ENCODE peak calls at places on chromosomes 12 and 14, in seven cellular contexts. I is A549, A is stomach, L is upper lobe of left lung, E is GM12878, W is ovary, H is suprapubic skin. Y is an unnamed sample.

GRCh38 chr14:35944847-35945246 is 118.7 kb downstream of the BRMS1L start:
- DNase-seq in I (peak; percentile 56), A (no peak), L (no peak), E (no peak), W (no peak), H (no peak), Y (no peak)

GRCh38 chr12:126353604-126354003 is 1288.4 kb downstream of the AACS start:
- DNase-seq in I (no peak), A (no peak), L (no peak), E (no peak), W (no peak), H (no peak), Y (no peak)

GRCh38 chr12:46698003-46698402 is 127.8 kb downstream of the SLC38A4 start:
- DNase-seq in I (no peak), A (no peak), L (no peak), E (no peak), W (no peak), H (no peak), Y (no peak)

GRCh38 chr12:52216107-52216506 is 16.9 kb upstream of the KRT7 start:
- DNase-seq in I (no peak), A (no peak), L (peak; percentile 20), E (no peak), W (no peak), H (no peak), Y (no peak)

GRCh38 chr14:91861091-91861490 is 6.2 kb downstream of the TC2N start:
- DNase-seq in I (no peak), A (no peak), L (no peak), E (no peak), W (no peak), H (no peak), Y (no peak)

GRCh38 chr14:100656996-100657395 is 69.7 kb upstream of the DLK1 start:
- DNase-seq in I (no peak), A (no peak), L (no peak), E (no peak), W (no peak), H (no peak), Y (no peak)

GRCh38 chr14:54893151-54893760 is 9.4 kb downstream of the GCH1 start:
- DNase-seq in I (peak; percentile 56), A (no peak), L (peak; percentile 24), E (no peak), W (no peak), H (no peak), Y (peak; percentile 87)

GRCh38 chr14:81247271-81247766 is 26.6 kb upstream of the GTF2A1 start:
- DNase-seq in I (no peak), A (peak; percentile 44), L (no peak), E (no peak), W (no peak), H (no peak), Y (no peak)

GRCh38 chr12:48773686-48774085 is 15.2 kb downstream of the ADCY6 start:
- DNase-seq in I (no peak), A (no peak), L (no peak), E (no peak), W (no peak), H (no peak), Y (no peak)

GRCh38 chr14:35121026-35121886 is 534 bp downstream of the PPP2R3C start:
- DNase-seq in I (no peak), A (no peak), L (no peak), E (no peak), W (no peak), H (no peak), Y (no peak)

GRCh38 chr12:129720618-129721017 is 183.2 kb downstream of the TMEM132D start:
- DNase-seq in I (no peak), A (no peak), L (no peak), E (no peak), W (no peak), H (no peak), Y (no peak)

GRCh38 chr12:119695034-119695433 is 27.1 kb downstream of the PRKAB1 start:
- DNase-seq in I (peak; percentile 21), A (no peak), L (no peak), E (no peak), W (no peak), H (no peak), Y (no peak)

GRCh38 chr14:20176330-20176729 is 14.4 kb upstream of the OR11G2 start:
- DNase-seq in I (no peak), A (no peak), L (no peak), E (no peak), W (no peak), H (no peak), Y (no peak)

GRCh38 chr12:21438643-21439042 is 1.2 kb downstream of the PYROXD1 start:
- DNase-seq in I (peak; percentile 25), A (no peak), L (no peak), E (no peak), W (no peak), H (no peak), Y (no peak)

GRCh38 chr12:50074936-50075807 is 10.0 kb upstream of the SMARCD1 start:
- DNase-seq in I (peak; percentile 86), A (peak; percentile 90), L (peak; percentile 86), E (peak; percentile 37), W (peak; percentile 87), H (peak; percentile 88), Y (peak; percentile 66)

GRCh38 chr12:82120901-82121300 is 237.3 kb downstream of the CCDC59 start:
- DNase-seq in I (no peak), A (no peak), L (no peak), E (no peak), W (no peak), H (no peak), Y (no peak)

GRCh38 chr14:105939810-105940508 is 413.6 kb downstream of the TMEM121 start:
- DNase-seq in I (no peak), A (peak; percentile 22), L (no peak), E (no peak), W (no peak), H (peak; percentile 49), Y (no peak)

GRCh38 chr12:115204957-115205754 is 521.2 kb upstream of the TBX3 start:
- DNase-seq in I (peak; percentile 48), A (no peak), L (no peak), E (no peak), W (no peak), H (no peak), Y (no peak)

GRCh38 chr12:50333441-50333840 is 50.1 kb upstream of the LIMA1 start:
- DNase-seq in I (no peak), A (no peak), L (no peak), E (no peak), W (no peak), H (no peak), Y (no peak)

GRCh38 chr12:79706676-79707075 is 15.9 kb upstream of the PAWR start:
- DNase-seq in I (no peak), A (no peak), L (no peak), E (no peak), W (no peak), H (no peak), Y (no peak)
- H3K4me3 ChIP-seq in I (no peak overlapping the region), A (no peak overlapping the region), L (no peak overlapping the region), E (no peak overlapping the region), W (no peak overlapping the region), H (no peak overlapping the region), Y (no peak overlapping the region)

GRCh38 chr12:6635856-6636521 is at the start of gene LPAR5:
- DNase-seq in I (peak; percentile 66), A (peak; percentile 78), L (peak; percentile 40), E (no peak), W (no peak), H (no peak), Y (peak; percentile 24)
- TF ChIP-seq EP300 in I (no peak), A (no peak), L (no peak), E (no peak), W (no peak), H (no peak), Y (no peak)

GRCh38 chr12:123387508-123388217 is 3.7 kb downstream of the KMT5A start:
- DNase-seq in I (no peak), A (no peak), L (peak; percentile 23), E (no peak), W (no peak), H (no peak), Y (no peak)

GRCh38 chr12:123384994-123385376 is 1.1 kb downstream of the KMT5A start:
- DNase-seq in I (peak; percentile 52), A (no peak), L (no peak), E (no peak), W (no peak), H (no peak), Y (no peak)

GRCh38 chr12:123382684-123383083 is 1.2 kb upstream of the KMT5A start:
- DNase-seq in I (no peak), A (no peak), L (no peak), E (no peak), W (no peak), H (no peak), Y (no peak)

GRCh38 chr12:123388218-123388947 is 4.5 kb downstream of the KMT5A start:
- DNase-seq in I (peak; percentile 68), A (peak; percentile 80), L (peak; percentile 83), E (peak; percentile 21), W (peak; percentile 82), H (peak; percentile 84), Y (peak; percentile 62)

DNA sequence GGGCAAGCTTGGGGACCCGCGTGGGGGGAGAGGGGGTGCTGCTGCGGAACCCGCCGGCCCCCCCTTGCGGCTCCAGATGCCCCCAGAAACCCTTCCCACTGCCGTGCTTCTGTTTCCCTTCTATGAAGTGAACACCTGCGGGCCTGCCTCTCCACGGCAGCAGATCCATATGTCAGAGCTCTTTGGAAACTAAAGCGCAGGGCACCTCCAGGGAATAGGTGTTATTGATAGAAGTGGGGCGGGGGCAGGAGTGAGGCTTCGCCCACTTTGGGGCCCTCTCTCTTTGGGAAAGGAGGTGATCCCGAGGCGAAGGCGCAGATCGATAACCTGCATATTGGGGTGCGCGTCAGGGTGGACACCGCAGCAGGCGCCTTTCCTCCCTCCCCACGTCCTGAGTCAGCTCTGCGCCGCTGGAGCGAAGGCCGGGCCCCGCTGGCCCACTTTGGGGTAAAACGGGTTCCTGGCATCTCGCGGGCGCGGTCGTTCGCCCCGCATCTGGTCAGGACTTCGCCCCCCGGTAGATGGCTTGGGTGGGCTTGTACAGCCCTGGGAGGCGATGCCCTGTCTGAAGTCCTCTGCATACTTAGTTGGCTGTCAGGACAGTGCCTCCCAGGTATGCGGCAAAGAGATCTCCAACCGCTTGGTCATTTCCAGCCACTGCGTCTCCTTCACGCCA is 524 bp downstream of the KMT5A start:
- DNase-seq in I (peak; percentile 42), A (no peak), L (peak; percentile 23), E (no peak), W (no peak), H (no peak), Y (no peak)
- TF ChIP-seq POLR2A in I (no peak), A (no peak), L (no peak), E (no peak), W (no peak), H (no peak), Y (no peak)

GRCh38 chr14:39666386-39666785 is 234.2 kb upstream of the FBXO33 start:
- DNase-seq in I (no peak), A (no peak), L (no peak), E (no peak), W (no peak), H (no peak), Y (no peak)

GRCh38 chr14:39668449-39668848 is 236.2 kb upstream of the FBXO33 start:
- DNase-seq in I (no peak), A (no peak), L (no peak), E (no peak), W (no peak), H (no peak), Y (no peak)

DNA sequence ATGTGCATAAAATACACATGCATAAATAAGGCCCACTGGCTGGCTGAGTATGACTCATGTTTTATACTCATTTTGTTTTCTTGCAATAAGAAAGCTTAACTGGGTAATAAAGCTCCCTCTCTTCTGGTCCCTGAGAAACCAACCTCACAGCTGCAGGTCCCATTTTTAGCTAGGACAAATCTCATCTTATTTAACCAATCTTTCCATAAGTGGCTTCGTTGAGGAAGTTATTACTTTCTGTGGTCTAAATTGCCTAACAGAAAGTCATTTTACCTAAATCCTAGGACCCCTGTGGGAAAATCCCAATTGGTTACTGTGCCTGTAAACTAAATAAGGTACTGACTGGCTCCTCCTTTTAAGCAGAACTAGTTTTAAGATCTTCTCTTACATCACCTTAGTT is 232.9 kb upstream of the FBXO33 start:
- DNase-seq in I (no peak), A (no peak), L (no peak), E (no peak), W (no peak), H (no peak), Y (no peak)
- H3K4me3 ChIP-seq in I (no peak overlapping the region), A (no peak overlapping the region), L (no peak overlapping the region), E (no peak overlapping the region), W (no peak overlapping the region), H (no peak overlapping the region), Y (no peak overlapping the region)

Y was measured in tibial nerve.